ENCODE peak calls at places on chromosomes 3 and 15, in five cellular contexts. F is NCI-H146; R is occipital lobe; Y is naive thymus-derived CD8-positive, alpha-beta T cell; B is cerebellar cortex. J is an unnamed sample.

GRCh38 chr3:170752571-170753155 is 117.3 kb downstream of the RPL22L1 start:
- DNase-seq in F (no peak), R (no peak), Y (no peak), B (no peak), J (no peak)

GRCh38 chr3:187773233-187773962 is 28.1 kb upstream of the BCL6 start:
- DNase-seq in F (no peak), R (no peak), Y (no peak), B (no peak), J (no peak)

GRCh38 chr3:150371741-150372254 is 36.3 kb upstream of the TSC22D2 start:
- DNase-seq in F (no peak), R (no peak), Y (no peak), B (peak; percentile 14), J (no peak)

GRCh38 chr3:122691195-122691594 is 10.6 kb downstream of the PARP14 start:
- DNase-seq in F (no peak), R (no peak), Y (no peak), B (no peak), J (no peak)

GRCh38 chr15:99113547-99114271 is 8.8 kb downstream of the SYNM start:
- DNase-seq in F (no peak), R (no peak), Y (no peak), B (no peak), J (no peak)

GRCh38 chr15:32870240-32871033 is 152.6 kb downstream of the GREM1 start:
- DNase-seq in F (no peak), R (no peak), Y (no peak), B (no peak), J (no peak)

GRCh38 chr3:180680097-180680430 is 775 bp upstream of the CCDC39 start:
- DNase-seq in F (peak; percentile 86), R (no peak), Y (peak; percentile 36), B (peak; percentile 60), J (no peak)

GRCh38 chr3:17753271-17753992 is 11.0 kb upstream of the TBC1D5 start:
- DNase-seq in F (no peak), R (no peak), Y (no peak), B (no peak), J (no peak)

GRCh38 chr15:72722071-72722696 is 36.2 kb downstream of the BBS4 start:
- DNase-seq in F (peak; percentile 36), R (peak; percentile 3), Y (peak; percentile 41), B (peak; percentile 79), J (peak; percentile 58)

GRCh38 chr3:42229942-42230688 is 35.9 kb downstream of the CCK start:
- DNase-seq in F (peak; percentile 19), R (no peak), Y (no peak), B (peak; percentile 65), J (no peak)

GRCh38 chr15:43509002-43509922 is 8.1 kb upstream of the MAP1A start:
- DNase-seq in F (peak; percentile 14), R (no peak), Y (no peak), B (peak; percentile 58), J (no peak)

GRCh38 chr15:22936577-22937472 is 43.3 kb downstream of the CYFIP1 start:
- DNase-seq in F (no peak), R (no peak), Y (no peak), B (no peak), J (no peak)

GRCh38 chr3:181719298-181719859 is 7.7 kb downstream of the SOX2 start:
- DNase-seq in F (no peak), R (no peak), Y (no peak), B (no peak), J (no peak)

GRCh38 chr3:164779816-164780215 is 298.5 kb downstream of the SI start:
- DNase-seq in F (no peak), R (no peak), Y (no peak), B (no peak), J (no peak)

GRCh38 chr15:90799639-90800038 is 68.7 kb upstream of the FURIN start:
- DNase-seq in F (no peak), R (no peak), Y (no peak), B (no peak), J (no peak)

GRCh38 chr3:115858995-115859807 is 235.9 kb downstream of the GAP43 start:
- DNase-seq in F (no peak), R (no peak), Y (no peak), B (no peak), J (no peak)

GRCh38 chr15:60696523-60696859 is 217.5 kb upstream of the ICE2 start:
- DNase-seq in F (no peak), R (no peak), Y (no peak), B (no peak), J (no peak)

GRCh38 chr3:149879872-149880271 is 66.9 kb downstream of the RNF13 start:
- DNase-seq in F (peak; percentile 55), R (peak; percentile 2), Y (no peak), B (peak; percentile 51), J (no peak)

GRCh38 chr15:48046813-48047483 is 73.8 kb upstream of the SLC24A5 start:
- DNase-seq in F (peak; percentile 70), R (no peak), Y (no peak), B (no peak), J (no peak)

GRCh38 chr3:149765762-149766334 is 13.6 kb upstream of the COMMD2 start:
- DNase-seq in F (peak; percentile 51), R (no peak), Y (peak; percentile 4), B (peak; percentile 62), J (no peak)

GRCh38 chr3:149542375-149543312 is 68.1 kb downstream of the TM4SF4 start:
- DNase-seq in F (no peak), R (no peak), Y (no peak), B (no peak), J (no peak)

GRCh38 chr15:31499236-31499952 is 172.8 kb downstream of the KLF13 start:
- DNase-seq in F (no peak), R (no peak), Y (no peak), B (no peak), J (no peak)

GRCh38 chr15:78241017-78241416 is 6.7 kb upstream of the ACSBG1 start:
- DNase-seq in F (peak; percentile 59), R (peak; percentile 56), Y (peak; percentile 76), B (peak; percentile 74), J (peak; percentile 70)

GRCh38 chr15:31352911-31353811 is 26.5 kb downstream of the KLF13 start:
- DNase-seq in F (peak; percentile 3), R (peak; percentile 64), Y (peak; percentile 74), B (peak; percentile 90), J (peak; percentile 72)

GRCh38 chr3:66432041-66432766 is 68.6 kb downstream of the LRIG1 start:
- DNase-seq in F (no peak), R (no peak), Y (no peak), B (no peak), J (no peak)

GRCh38 chr3:117052356-117052755 is 342.8 kb downstream of the TUSC7 start:
- DNase-seq in F (no peak), R (no peak), Y (no peak), B (no peak), J (no peak)

GRCh38 chr15:64640146-64640868 is 135.1 kb downstream of the RBPMS2 start:
- DNase-seq in F (no peak), R (no peak), Y (no peak), B (no peak), J (no peak)

GRCh38 chr3:151871639-151872468 is 1.6 kb upstream of the SUCNR1 start:
- DNase-seq in F (no peak), R (no peak), Y (no peak), B (no peak), J (no peak)

GRCh38 chr3:59444293-59444671 is 394.5 kb upstream of the CFAP20DC start:
- DNase-seq in F (no peak), R (no peak), Y (peak; percentile 38), B (no peak), J (no peak)

GRCh38 chr3:123414958-123415792 is 33.7 kb downstream of the ADCY5 start:
- DNase-seq in F (no peak), R (no peak), Y (no peak), B (no peak), J (no peak)

GRCh38 chr15:73564255-73564654 is 68.9 kb downstream of the NPTN start:
- DNase-seq in F (peak; percentile 26), R (peak; percentile 12), Y (no peak), B (peak; percentile 45), J (no peak)

GRCh38 chr3:58628823-58629562 is 37.6 kb downstream of the FAM3D start:
- DNase-seq in F (no peak), R (no peak), Y (no peak), B (peak; percentile 39), J (no peak)

GRCh38 chr3:175969456-175969855 is 1110.3 kb downstream of the NAALADL2 start:
- DNase-seq in F (no peak), R (no peak), Y (no peak), B (no peak), J (no peak)

GRCh38 chr15:63389902-63390301 is 8.3 kb upstream of the CA12 start:
- DNase-seq in F (peak; percentile 97), R (no peak), Y (peak; percentile 12), B (no peak), J (peak; percentile 23)

GRCh38 chr15:68650901-68651709 is 72.3 kb downstream of the CORO2B start:
- DNase-seq in F (no peak), R (no peak), Y (no peak), B (no peak), J (peak; percentile 7)

GRCh38 chr3:127911421-127911931 is 3.6 kb upstream of the KBTBD12 start:
- DNase-seq in F (no peak), R (no peak), Y (no peak), B (no peak), J (no peak)

GRCh38 chr3:118298133-118298532 is 736.5 kb downstream of the IGSF11 start:
- DNase-seq in F (no peak), R (no peak), Y (no peak), B (no peak), J (no peak)

GRCh38 chr3:174330303-174330702 is 528.8 kb upstream of the NAALADL2 start:
- DNase-seq in F (peak; percentile 58), R (no peak), Y (no peak), B (no peak), J (no peak)